ENCODE peak calls at places on chromosomes 7 and 10, in eight cellular contexts. One of them, this sample, is unnamed.

GRCh38 chr7:45401851-45402250 is 172.3 kb upstream of the ADCY1 start:
- DNase-seq in left ventricle myocardium inferior: no peak
- DNase-seq in HFFc6: no peak
- DNase-seq in choroid plexus epithelial cell: no peak
- DNase-seq in GM12865: no peak
- DNase-seq in psoas muscle: no peak
- DNase-seq in Panc1: no peak
- DNase-seq in AG10803: peak
- DNase-seq in this sample: no peak

GRCh38 chr10:84695983-84696382 is 367.6 kb downstream of the CCSER2 start:
- DNase-seq in GM12865: no peak
- DNase-seq in AG10803: no peak
- DNase-seq in Panc1: no peak
- DNase-seq in choroid plexus epithelial cell: no peak
- DNase-seq in psoas muscle: no peak
- DNase-seq in HFFc6: no peak
- DNase-seq in left ventricle myocardium inferior: no peak
- DNase-seq in this sample: no peak

GRCh38 chr7:44184221-44184873 is 4.9 kb downstream of the GCK start:
- DNase-seq in psoas muscle: no peak
- DNase-seq in left ventricle myocardium inferior: no peak
- DNase-seq in HFFc6: peak
- DNase-seq in choroid plexus epithelial cell: peak
- DNase-seq in GM12865: no peak
- DNase-seq in Panc1: peak
- DNase-seq in AG10803: peak
- DNase-seq in this sample: peak

GRCh38 chr7:108203433-108204002 is 73.4 kb upstream of the LAMB4 start:
- DNase-seq in choroid plexus epithelial cell: no peak
- DNase-seq in HFFc6: no peak
- DNase-seq in left ventricle myocardium inferior: no peak
- DNase-seq in psoas muscle: no peak
- DNase-seq in Panc1: no peak
- DNase-seq in GM12865: peak
- DNase-seq in AG10803: no peak
- DNase-seq in this sample: no peak

GRCh38 chr10:127679642-127680255 is 57.2 kb upstream of the FOXI2 start:
- DNase-seq in GM12865: no peak
- DNase-seq in HFFc6: no peak
- DNase-seq in Panc1: no peak
- DNase-seq in AG10803: no peak
- DNase-seq in psoas muscle: no peak
- DNase-seq in left ventricle myocardium inferior: no peak
- DNase-seq in choroid plexus epithelial cell: peak
- DNase-seq in this sample: no peak

GRCh38 chr7:74575083-74575803 is 82.3 kb upstream of the GTF2I start:
- DNase-seq in GM12865: no peak
- DNase-seq in HFFc6: peak
- DNase-seq in AG10803: peak
- DNase-seq in left ventricle myocardium inferior: no peak
- DNase-seq in Panc1: no peak
- DNase-seq in psoas muscle: no peak
- DNase-seq in choroid plexus epithelial cell: peak
- DNase-seq in this sample: no peak

GRCh38 chr7:114789942-114790341 is 132.0 kb upstream of the MDFIC start:
- DNase-seq in AG10803: peak
- DNase-seq in Panc1: no peak
- DNase-seq in choroid plexus epithelial cell: peak
- DNase-seq in psoas muscle: no peak
- DNase-seq in left ventricle myocardium inferior: no peak
- DNase-seq in HFFc6: peak
- DNase-seq in GM12865: no peak
- DNase-seq in this sample: peak

GRCh38 chr7:152511736-152512135 is 75.9 kb upstream of the KMT2C start:
- DNase-seq in GM12865: no peak
- DNase-seq in AG10803: no peak
- DNase-seq in HFFc6: no peak
- DNase-seq in Panc1: no peak
- DNase-seq in psoas muscle: no peak
- DNase-seq in left ventricle myocardium inferior: no peak
- DNase-seq in choroid plexus epithelial cell: no peak
- DNase-seq in this sample: no peak

GRCh38 chr7:25567430-25567829 is 339.1 kb upstream of the NPVF start:
- DNase-seq in GM12865: no peak
- DNase-seq in HFFc6: no peak
- DNase-seq in AG10803: no peak
- DNase-seq in psoas muscle: no peak
- DNase-seq in choroid plexus epithelial cell: no peak
- DNase-seq in left ventricle myocardium inferior: no peak
- DNase-seq in Panc1: no peak
- DNase-seq in this sample: no peak

GRCh38 chr10:95450188-95450587 is 111.0 kb downstream of the SORBS1 start:
- DNase-seq in GM12865: no peak
- DNase-seq in AG10803: no peak
- DNase-seq in HFFc6: no peak
- DNase-seq in left ventricle myocardium inferior: no peak
- DNase-seq in psoas muscle: no peak
- DNase-seq in choroid plexus epithelial cell: no peak
- DNase-seq in Panc1: no peak
- DNase-seq in this sample: no peak

GRCh38 chr10:5012595-5012994 is 8.9 kb upstream of the AKR1C2 start:
- DNase-seq in choroid plexus epithelial cell: no peak
- DNase-seq in Panc1: no peak
- DNase-seq in GM12865: no peak
- DNase-seq in psoas muscle: no peak
- DNase-seq in HFFc6: no peak
- DNase-seq in AG10803: no peak
- DNase-seq in left ventricle myocardium inferior: no peak
- DNase-seq in this sample: no peak

GRCh38 chr7:5187605-5188004 is 2.4 kb upstream of the WIPI2 start:
- DNase-seq in psoas muscle: no peak
- DNase-seq in left ventricle myocardium inferior: no peak
- DNase-seq in GM12865: no peak
- DNase-seq in Panc1: no peak
- DNase-seq in choroid plexus epithelial cell: no peak
- DNase-seq in AG10803: no peak
- DNase-seq in HFFc6: no peak
- DNase-seq in this sample: no peak

GRCh38 chr7:5183899-5184298 is 6.1 kb upstream of the WIPI2 start:
- DNase-seq in AG10803: no peak
- DNase-seq in GM12865: no peak
- DNase-seq in choroid plexus epithelial cell: no peak
- DNase-seq in HFFc6: no peak
- DNase-seq in Panc1: no peak
- DNase-seq in psoas muscle: no peak
- DNase-seq in left ventricle myocardium inferior: no peak
- DNase-seq in this sample: no peak

GRCh38 chr7:5179756-5180155 is 10.3 kb upstream of the WIPI2 start:
- DNase-seq in AG10803: no peak
- DNase-seq in HFFc6: no peak
- DNase-seq in Panc1: no peak
- DNase-seq in choroid plexus epithelial cell: no peak
- DNase-seq in GM12865: no peak
- DNase-seq in left ventricle myocardium inferior: no peak
- DNase-seq in psoas muscle: no peak
- DNase-seq in this sample: no peak

GRCh38 chr7:5183155-5183554 is 6.9 kb upstream of the WIPI2 start:
- DNase-seq in choroid plexus epithelial cell: no peak
- DNase-seq in AG10803: no peak
- DNase-seq in Panc1: no peak
- DNase-seq in GM12865: no peak
- DNase-seq in psoas muscle: no peak
- DNase-seq in HFFc6: no peak
- DNase-seq in left ventricle myocardium inferior: no peak
- DNase-seq in this sample: no peak
- TF ChIP-seq CTCF in choroid plexus epithelial cell: no peak
- TF ChIP-seq CTCF in AG10803: no peak
- TF ChIP-seq CTCF in Panc1: no peak
- TF ChIP-seq CTCF in GM12865: no peak
- TF ChIP-seq CTCF in psoas muscle: no peak
- TF ChIP-seq CTCF in HFFc6: no peak
- TF ChIP-seq CTCF in left ventricle myocardium inferior: no peak
- TF ChIP-seq CTCF in this sample: no peak

GRCh38 chr10:109274681-109275080 is 648.6 kb downstream of the XPNPEP1 start:
- DNase-seq in Panc1: no peak
- DNase-seq in HFFc6: no peak
- DNase-seq in psoas muscle: no peak
- DNase-seq in GM12865: no peak
- DNase-seq in left ventricle myocardium inferior: no peak
- DNase-seq in AG10803: no peak
- DNase-seq in choroid plexus epithelial cell: no peak
- DNase-seq in this sample: no peak
- TF ChIP-seq CTCF in Panc1: no peak
- TF ChIP-seq CTCF in HFFc6: no peak
- TF ChIP-seq CTCF in psoas muscle: no peak
- TF ChIP-seq CTCF in GM12865: no peak
- TF ChIP-seq CTCF in left ventricle myocardium inferior: no peak
- TF ChIP-seq CTCF in AG10803: no peak
- TF ChIP-seq CTCF in choroid plexus epithelial cell: no peak
- TF ChIP-seq CTCF in this sample: no peak

GRCh38 chr7:2609001-2609411 is 22.8 kb upstream of the TTYH3 start:
- DNase-seq in left ventricle myocardium inferior: no peak
- DNase-seq in AG10803: no peak
- DNase-seq in psoas muscle: no peak
- DNase-seq in choroid plexus epithelial cell: peak
- DNase-seq in Panc1: no peak
- DNase-seq in HFFc6: no peak
- DNase-seq in GM12865: peak
- DNase-seq in this sample: no peak
- TF ChIP-seq CTCF in left ventricle myocardium inferior: no peak
- TF ChIP-seq CTCF in AG10803: peak
- TF ChIP-seq CTCF in psoas muscle: no peak
- TF ChIP-seq CTCF in choroid plexus epithelial cell: peak
- TF ChIP-seq CTCF in Panc1: no peak
- TF ChIP-seq CTCF in HFFc6: peak
- TF ChIP-seq CTCF in GM12865: peak
- TF ChIP-seq CTCF in this sample: peak

DNA sequence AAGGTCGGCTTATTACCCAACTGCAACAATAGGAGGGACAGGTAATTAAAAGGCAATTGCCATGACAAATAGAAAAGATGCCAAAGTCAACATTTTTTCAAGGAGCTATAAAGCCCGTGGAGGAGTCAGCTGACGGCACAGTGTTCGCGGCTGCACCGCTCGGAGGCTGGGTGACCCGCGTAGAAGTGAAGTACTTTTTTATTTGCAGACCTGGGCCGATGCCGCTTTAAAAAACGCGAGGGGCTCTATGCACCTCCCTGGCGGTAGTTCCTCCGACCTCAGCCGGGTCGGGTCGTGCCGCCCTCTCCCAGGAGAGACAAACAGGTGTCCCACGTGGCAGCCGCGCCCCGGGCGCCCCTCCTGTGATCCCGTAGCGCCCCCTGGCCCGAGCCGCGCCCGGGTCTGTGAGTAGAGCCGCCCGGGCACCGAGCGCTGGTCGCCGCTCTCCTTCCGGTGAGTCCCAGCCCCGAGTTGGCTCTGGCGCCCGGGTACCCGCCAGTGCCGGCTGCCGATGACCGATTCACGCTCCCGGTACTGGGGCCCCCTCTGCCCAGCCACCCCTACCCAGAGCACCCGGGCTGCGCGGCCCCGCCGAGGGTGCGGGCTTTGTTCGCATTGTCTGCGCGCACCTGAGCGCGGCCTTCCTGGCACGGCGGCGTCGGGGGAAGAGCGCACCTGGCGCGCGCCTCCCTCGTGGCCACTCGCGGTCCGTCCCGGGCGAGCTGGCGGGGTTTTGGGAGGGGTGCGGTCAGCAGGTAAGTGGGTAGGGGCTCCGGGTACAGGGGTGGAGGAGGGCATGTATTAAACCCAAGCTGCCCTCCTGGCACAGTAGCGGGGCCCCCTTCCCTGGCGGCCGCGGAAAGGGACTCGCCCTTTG is at the start of gene VWA2:
- DNase-seq in GM12865: peak
- DNase-seq in AG10803: no peak
- DNase-seq in psoas muscle: peak
- DNase-seq in choroid plexus epithelial cell: no peak
- DNase-seq in left ventricle myocardium inferior: peak
- DNase-seq in HFFc6: no peak
- DNase-seq in Panc1: no peak
- DNase-seq in this sample: no peak
- TF ChIP-seq CTCF in GM12865: peak
- TF ChIP-seq CTCF in AG10803: no peak
- TF ChIP-seq CTCF in psoas muscle: peak
- TF ChIP-seq CTCF in choroid plexus epithelial cell: no peak
- TF ChIP-seq CTCF in left ventricle myocardium inferior: peak
- TF ChIP-seq CTCF in HFFc6: no peak
- TF ChIP-seq CTCF in Panc1: peak
- TF ChIP-seq CTCF in this sample: no peak

DNA sequence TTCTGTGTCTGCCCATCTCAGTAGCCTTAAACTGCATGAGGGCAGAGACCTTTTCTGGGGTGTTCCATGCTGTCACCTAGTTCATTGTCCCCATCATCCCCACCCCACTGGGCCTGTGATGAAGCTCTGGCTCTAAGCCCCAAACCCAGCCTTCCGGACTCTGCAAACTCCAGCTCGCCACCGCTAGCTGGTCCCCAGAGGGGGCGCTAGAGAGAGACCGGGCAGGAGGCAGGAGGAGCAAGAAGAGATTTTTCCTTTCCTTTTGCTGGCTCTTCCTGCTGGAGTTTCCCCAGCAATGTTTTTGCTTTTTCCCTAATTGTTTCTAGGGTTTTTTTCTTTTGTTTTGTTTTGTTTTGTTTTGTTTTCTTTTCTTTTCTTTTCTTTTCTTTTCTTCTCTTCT is 234.4 kb downstream of the TEX36 start:
- DNase-seq in left ventricle myocardium inferior: no peak
- DNase-seq in psoas muscle: no peak
- DNase-seq in Panc1: no peak
- DNase-seq in AG10803: peak
- DNase-seq in HFFc6: no peak
- DNase-seq in GM12865: peak
- DNase-seq in choroid plexus epithelial cell: peak
- DNase-seq in this sample: no peak
- TF ChIP-seq CTCF in left ventricle myocardium inferior: peak
- TF ChIP-seq CTCF in psoas muscle: peak
- TF ChIP-seq CTCF in Panc1: peak
- TF ChIP-seq CTCF in AG10803: peak
- TF ChIP-seq CTCF in HFFc6: peak
- TF ChIP-seq CTCF in GM12865: peak
- TF ChIP-seq CTCF in choroid plexus epithelial cell: peak
- TF ChIP-seq CTCF in this sample: peak

This sample was measured in AG04449.